ENCODE peak calls at places on chromosomes 6 and 20, in nine cellular contexts. J, E, F, W, G, M, B, H and N are unnamed samples.

GRCh38 chr20:1274485-1275313 is 8.6 kb downstream of the SNPH start:
- DNase-seq in J (no peak), E (no peak), F (no peak), W (no peak), G (no peak), M (no peak), B (no peak), H (no peak), N (peak)

GRCh38 chr20:36368869-36369268 is 62.7 kb downstream of the DLGAP4 start:
- DNase-seq in J (no peak), E (no peak), F (no peak), W (no peak), G (no peak), M (no peak), B (no peak), H (no peak), N (no peak)

GRCh38 chr6:157273756-157274088 is 49.6 kb downstream of the TMEM242 start:
- DNase-seq in J (peak), E (no peak), F (no peak), W (peak), G (peak), M (peak), B (peak), H (peak), N (no peak)

GRCh38 chr6:170227521-170227983 is 63.3 kb downstream of the DLL1 start:
- DNase-seq in J (no peak), E (no peak), F (no peak), W (no peak), G (no peak), M (peak), B (peak), H (no peak), N (no peak)

GRCh38 chr20:52422574-52423463 is 231.2 kb upstream of the ZFP64 start:
- DNase-seq in J (no peak), E (no peak), F (no peak), W (no peak), G (no peak), M (no peak), B (no peak), H (no peak), N (no peak)

GRCh38 chr20:45826381-45827019 is 612 bp downstream of the TNNC2 start:
- DNase-seq in J (peak), E (no peak), F (peak), W (peak), G (no peak), M (no peak), B (no peak), H (peak), N (no peak)

GRCh38 chr20:9408422-9409300 is 105.7 kb upstream of the LAMP5 start:
- DNase-seq in J (no peak), E (no peak), F (peak), W (peak), G (no peak), M (peak), B (no peak), H (peak), N (no peak)

GRCh38 chr20:37522258-37523011 is 1.4 kb downstream of the NNAT start:
- DNase-seq in J (no peak), E (peak), F (peak), W (no peak), G (no peak), M (peak), B (peak), H (no peak), N (no peak)

GRCh38 chr6:112665114-112665513 is 318.0 kb downstream of the RFPL4B start:
- DNase-seq in J (no peak), E (no peak), F (peak), W (peak), G (no peak), M (peak), B (no peak), H (peak), N (no peak)

GRCh38 chr6:19613678-19614077 is 223.5 kb upstream of the ID4 start:
- DNase-seq in J (no peak), E (no peak), F (no peak), W (no peak), G (peak), M (no peak), B (no peak), H (no peak), N (no peak)

GRCh38 chr20:11204926-11205768 is 531.3 kb upstream of the JAG1 start:
- DNase-seq in J (peak), E (no peak), F (peak), W (no peak), G (peak), M (peak), B (no peak), H (peak), N (no peak)

GRCh38 chr6:89564752-89565427 is 73.7 kb downstream of the LYRM2 start:
- DNase-seq in J (no peak), E (no peak), F (no peak), W (no peak), G (no peak), M (peak), B (no peak), H (peak), N (no peak)

GRCh38 chr6:82415820-82416219 is 52.2 kb downstream of the TPBG start:
- DNase-seq in J (no peak), E (no peak), F (peak), W (no peak), G (no peak), M (no peak), B (no peak), H (no peak), N (no peak)

GRCh38 chr20:13868331-13868730 is 83.5 kb downstream of the NDUFAF5 start:
- DNase-seq in J (no peak), E (no peak), F (peak), W (peak), G (no peak), M (peak), B (no peak), H (peak), N (no peak)

GRCh38 chr6:26121141-26122004 is 34.1 kb downstream of the HFE start:
- DNase-seq in J (no peak), E (no peak), F (no peak), W (no peak), G (peak), M (peak), B (no peak), H (no peak), N (no peak)

GRCh38 chr6:141321486-141322347 is 811.0 kb upstream of the GJE1 start:
- DNase-seq in J (no peak), E (no peak), F (peak), W (no peak), G (no peak), M (peak), B (no peak), H (peak), N (no peak)

GRCh38 chr6:144566868-144567615 is 281.9 kb downstream of the UTRN start:
- DNase-seq in J (no peak), E (no peak), F (no peak), W (no peak), G (no peak), M (peak), B (no peak), H (no peak), N (no peak)

GRCh38 chr20:45153147-45153546 is 21.6 kb upstream of the PI3 start:
- DNase-seq in J (peak), E (no peak), F (peak), W (no peak), G (no peak), M (no peak), B (no peak), H (no peak), N (no peak)

GRCh38 chr6:1625926-1626413 is 16.3 kb downstream of the FOXC1 start:
- DNase-seq in J (no peak), E (no peak), F (no peak), W (no peak), G (no peak), M (no peak), B (no peak), H (no peak), N (no peak)
- TF ChIP-seq CTCF in J (no peak), E (no peak), F (no peak), W (no peak), G (no peak), M (no peak), B (no peak), H (no peak), N (no peak)

GRCh38 chr20:54197621-54198604 is 10.0 kb upstream of the PFDN4 start:
- DNase-seq in J (no peak), E (no peak), F (peak), W (peak), G (no peak), M (peak), B (no peak), H (peak), N (no peak)
- TF ChIP-seq CTCF in J (no peak), E (no peak), F (peak), W (peak), G (peak), M (peak), B (no peak), H (peak), N (peak)

GRCh38 chr6:167485186-167485978 is 160.5 kb downstream of the TTLL2 start:
- DNase-seq in J (peak), E (no peak), F (peak), W (no peak), G (no peak), M (peak), B (no peak), H (peak), N (no peak)
- TF ChIP-seq CTCF in J (peak), E (peak), F (peak), W (no peak), G (peak), M (no peak), B (peak), H (peak), N (peak)

DNA sequence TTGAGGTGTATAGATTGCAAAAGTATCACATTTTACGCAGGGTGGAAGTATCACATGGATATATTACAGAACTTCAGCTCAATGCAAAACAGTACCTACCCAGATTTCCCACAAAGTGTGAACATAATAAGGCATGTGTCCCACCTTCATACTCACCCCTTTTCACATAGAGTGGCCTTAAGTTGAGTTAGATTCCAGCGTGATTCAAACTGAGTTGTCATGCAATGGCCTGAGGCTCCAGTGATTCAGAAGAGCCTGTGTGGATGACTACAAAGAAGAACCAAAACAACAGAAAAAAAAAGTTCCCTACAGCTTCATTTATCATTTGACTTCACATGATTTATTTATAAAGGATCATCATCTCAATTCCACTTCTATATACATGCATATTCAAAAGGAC is 309.7 kb downstream of the SLC35F1 start:
- DNase-seq in J (no peak), E (no peak), F (no peak), W (no peak), G (no peak), M (no peak), B (no peak), H (no peak), N (no peak)
- TF ChIP-seq CTCF in J (no peak), E (no peak), F (no peak), W (no peak), G (no peak), M (no peak), B (no peak), H (no peak), N (no peak)